ENCODE peak calls at places on chromosomes 11 and 22, in four cellular contexts. One of them, this sample, is unnamed.

GRCh38 chr11:59918987-59919589 is 19.1 kb upstream of the OOSP1 start:
- DNase-seq in fibroblast of pulmonary artery: peak
- DNase-seq in endothelial cell: peak
- DNase-seq in uterus: no peak
- DNase-seq in this sample: peak

GRCh38 chr22:49116021-49116420 is 711.7 kb downstream of the BRD1 start:
- DNase-seq in fibroblast of pulmonary artery: no peak
- DNase-seq in endothelial cell: no peak
- DNase-seq in uterus: no peak
- DNase-seq in this sample: no peak

GRCh38 chr22:17217179-17217578 is 2.1 kb downstream of the ADA2 start:
- DNase-seq in fibroblast of pulmonary artery: no peak
- DNase-seq in endothelial cell: no peak
- DNase-seq in uterus: no peak
- DNase-seq in this sample: no peak

GRCh38 chr11:128837627-128838026 is 29.5 kb downstream of the KCNJ1 start:
- DNase-seq in fibroblast of pulmonary artery: peak
- DNase-seq in endothelial cell: no peak
- DNase-seq in uterus: no peak
- DNase-seq in this sample: no peak

GRCh38 chr11:129412501-129412900 is 36.9 kb downstream of the BARX2 start:
- DNase-seq in fibroblast of pulmonary artery: no peak
- DNase-seq in endothelial cell: no peak
- DNase-seq in uterus: no peak
- DNase-seq in this sample: no peak

GRCh38 chr11:117902001-117902855 is 25.8 kb upstream of the FXYD6 start:
- DNase-seq in fibroblast of pulmonary artery: no peak
- DNase-seq in endothelial cell: no peak
- DNase-seq in uterus: peak
- DNase-seq in this sample: no peak

GRCh38 chr11:7844986-7845385 is 48.2 kb upstream of the OR5P2 start:
- DNase-seq in fibroblast of pulmonary artery: no peak
- DNase-seq in endothelial cell: no peak
- DNase-seq in uterus: no peak
- DNase-seq in this sample: no peak

GRCh38 chr11:61054927-61055562 is 47.2 kb upstream of the CD5 start:
- DNase-seq in fibroblast of pulmonary artery: no peak
- DNase-seq in endothelial cell: no peak
- DNase-seq in uterus: no peak
- DNase-seq in this sample: no peak

GRCh38 chr11:69163842-69164241 is 8.1 kb downstream of the SMIM38 start:
- DNase-seq in fibroblast of pulmonary artery: no peak
- DNase-seq in endothelial cell: no peak
- DNase-seq in uterus: no peak
- DNase-seq in this sample: no peak

GRCh38 chr11:1372660-1373059 is 17.1 kb upstream of the BRSK2 start:
- DNase-seq in fibroblast of pulmonary artery: no peak
- DNase-seq in endothelial cell: no peak
- DNase-seq in uterus: no peak
- DNase-seq in this sample: no peak

GRCh38 chr11:111069076-111069475 is 176.4 kb upstream of the POU2AF2 start:
- DNase-seq in fibroblast of pulmonary artery: peak
- DNase-seq in endothelial cell: no peak
- DNase-seq in uterus: no peak
- DNase-seq in this sample: no peak

GRCh38 chr22:41531736-41532477 is 12.4 kb downstream of the POLR3H start:
- DNase-seq in fibroblast of pulmonary artery: no peak
- DNase-seq in endothelial cell: no peak
- DNase-seq in uterus: no peak
- DNase-seq in this sample: no peak

GRCh38 chr11:14234446-14234845 is 124.5 kb downstream of the RRAS2 start:
- DNase-seq in fibroblast of pulmonary artery: no peak
- DNase-seq in endothelial cell: no peak
- DNase-seq in uterus: no peak
- DNase-seq in this sample: no peak

GRCh38 chr11:14230407-14230806 is 128.6 kb downstream of the RRAS2 start:
- DNase-seq in fibroblast of pulmonary artery: no peak
- DNase-seq in endothelial cell: no peak
- DNase-seq in uterus: no peak
- DNase-seq in this sample: no peak

GRCh38 chr11:14228356-14228755 is 130.6 kb downstream of the RRAS2 start:
- DNase-seq in fibroblast of pulmonary artery: no peak
- DNase-seq in endothelial cell: no peak
- DNase-seq in uterus: no peak
- DNase-seq in this sample: no peak

GRCh38 chr11:14232652-14233051 is 126.3 kb downstream of the RRAS2 start:
- DNase-seq in fibroblast of pulmonary artery: no peak
- DNase-seq in endothelial cell: no peak
- DNase-seq in uterus: no peak
- DNase-seq in this sample: no peak

DNA sequence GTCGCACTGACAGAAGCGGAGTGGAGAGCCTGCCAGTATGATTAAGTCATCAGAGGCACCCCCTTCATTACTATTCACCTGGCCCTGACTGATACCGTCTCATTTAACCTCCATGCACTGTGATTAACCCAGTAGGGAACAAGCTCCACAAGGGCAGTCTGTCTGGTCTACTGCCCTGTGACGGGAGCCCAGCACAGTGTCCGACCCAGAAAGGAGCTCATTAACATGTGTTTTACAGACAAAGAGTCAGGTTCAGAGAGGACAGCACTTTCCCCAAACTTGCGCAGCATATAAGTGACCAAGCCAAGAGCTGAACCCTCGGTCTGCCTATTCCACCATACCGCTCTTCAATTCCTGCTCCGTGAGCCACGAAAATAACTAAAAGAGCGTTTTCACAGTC is 129.5 kb downstream of the RRAS2 start:
- DNase-seq in fibroblast of pulmonary artery: no peak
- DNase-seq in endothelial cell: no peak
- DNase-seq in uterus: no peak
- DNase-seq in this sample: no peak
- TF ChIP-seq CTCF in fibroblast of pulmonary artery: no peak
- TF ChIP-seq CTCF in endothelial cell: no peak
- TF ChIP-seq CTCF in uterus: no peak
- TF ChIP-seq CTCF in this sample: no peak

DNA sequence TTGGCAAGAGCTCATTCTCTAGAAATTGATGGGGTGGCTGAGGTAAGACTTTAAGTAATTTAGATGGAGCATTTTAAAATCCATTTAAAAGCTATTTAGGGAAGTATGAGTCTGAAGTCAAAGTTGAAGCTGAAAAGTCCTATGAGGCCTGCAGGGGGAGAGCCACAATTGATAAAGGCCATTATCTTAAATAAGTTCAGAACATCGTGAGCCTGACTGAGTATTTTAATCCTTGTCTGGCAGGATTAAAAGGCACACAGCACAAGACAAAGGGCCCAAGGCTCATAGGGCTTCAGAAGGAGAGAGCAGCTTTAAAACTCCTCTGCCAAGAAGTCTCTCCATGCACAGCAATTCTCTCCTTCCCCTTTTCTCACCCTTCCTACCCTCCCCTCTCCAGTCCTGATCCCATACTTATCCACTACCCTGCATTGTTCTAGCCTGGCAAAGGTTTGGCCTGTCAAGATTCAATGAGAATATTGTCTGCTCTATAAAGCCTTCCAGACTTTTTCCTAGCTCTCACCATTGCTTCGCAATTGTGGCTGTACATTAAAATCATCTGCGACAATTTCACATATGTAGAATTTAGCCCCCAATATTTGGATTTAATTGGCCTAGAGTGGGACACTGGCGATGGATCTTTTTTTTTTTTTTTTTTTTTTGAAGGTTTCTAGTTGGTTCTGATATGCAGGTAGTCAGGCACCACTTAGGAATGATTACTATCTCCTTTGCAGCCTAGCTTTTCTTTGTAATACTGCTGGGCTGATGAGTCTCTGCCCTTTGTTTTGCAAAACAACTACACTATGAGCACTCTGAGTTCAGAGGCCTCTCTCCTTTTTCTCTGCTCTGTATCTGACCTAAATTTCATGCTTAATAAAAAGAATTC is 1312.8 kb downstream of the FAM181B start:
- DNase-seq in fibroblast of pulmonary artery: no peak
- DNase-seq in endothelial cell: no peak
- DNase-seq in uterus: no peak
- DNase-seq in this sample: no peak
- TF ChIP-seq CTCF in fibroblast of pulmonary artery: no peak
- TF ChIP-seq CTCF in endothelial cell: no peak
- TF ChIP-seq CTCF in uterus: no peak
- TF ChIP-seq CTCF in this sample: no peak

DNA sequence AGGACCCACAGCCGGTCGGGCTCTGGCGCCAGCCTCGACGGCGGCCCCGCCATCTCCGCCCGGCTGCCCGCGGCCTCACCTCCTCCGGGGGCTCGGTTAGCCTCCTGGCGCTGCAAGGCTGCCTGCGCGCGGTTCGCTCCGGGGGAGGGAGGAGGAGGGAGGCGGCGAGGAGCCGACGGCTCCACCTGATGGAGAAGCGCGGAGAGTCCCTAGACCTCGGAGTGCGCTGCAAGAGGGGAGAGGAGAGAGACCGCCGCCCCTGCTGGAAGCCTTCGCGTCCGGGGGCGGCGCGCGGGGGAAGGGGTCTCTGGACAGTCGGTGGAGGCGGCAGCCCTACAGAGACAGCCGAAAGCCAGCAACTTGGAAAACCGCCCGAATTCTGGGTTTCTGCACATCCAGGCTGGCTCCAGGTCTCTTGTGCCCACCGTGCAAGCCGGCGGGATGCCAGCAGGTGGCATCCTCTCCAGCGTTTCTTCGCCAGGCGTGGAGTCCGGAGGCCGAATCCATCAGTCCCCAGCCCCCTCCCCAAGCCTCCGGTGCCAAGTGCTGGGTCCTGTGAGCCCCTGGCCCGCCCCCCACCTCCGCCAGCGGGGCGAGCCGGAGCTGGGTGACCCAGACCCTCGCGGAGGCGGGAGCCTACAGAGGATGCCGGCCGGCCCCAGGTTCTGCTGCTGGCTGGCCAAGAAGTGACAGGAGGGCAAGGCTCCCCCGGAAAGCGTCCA is 2.9 kb upstream of the KIRREL3 start:
- DNase-seq in fibroblast of pulmonary artery: peak
- DNase-seq in endothelial cell: peak
- DNase-seq in uterus: no peak
- DNase-seq in this sample: peak
- TF ChIP-seq CTCF in fibroblast of pulmonary artery: no peak
- TF ChIP-seq CTCF in endothelial cell: peak
- TF ChIP-seq CTCF in uterus: no peak
- TF ChIP-seq CTCF in this sample: peak

DNA sequence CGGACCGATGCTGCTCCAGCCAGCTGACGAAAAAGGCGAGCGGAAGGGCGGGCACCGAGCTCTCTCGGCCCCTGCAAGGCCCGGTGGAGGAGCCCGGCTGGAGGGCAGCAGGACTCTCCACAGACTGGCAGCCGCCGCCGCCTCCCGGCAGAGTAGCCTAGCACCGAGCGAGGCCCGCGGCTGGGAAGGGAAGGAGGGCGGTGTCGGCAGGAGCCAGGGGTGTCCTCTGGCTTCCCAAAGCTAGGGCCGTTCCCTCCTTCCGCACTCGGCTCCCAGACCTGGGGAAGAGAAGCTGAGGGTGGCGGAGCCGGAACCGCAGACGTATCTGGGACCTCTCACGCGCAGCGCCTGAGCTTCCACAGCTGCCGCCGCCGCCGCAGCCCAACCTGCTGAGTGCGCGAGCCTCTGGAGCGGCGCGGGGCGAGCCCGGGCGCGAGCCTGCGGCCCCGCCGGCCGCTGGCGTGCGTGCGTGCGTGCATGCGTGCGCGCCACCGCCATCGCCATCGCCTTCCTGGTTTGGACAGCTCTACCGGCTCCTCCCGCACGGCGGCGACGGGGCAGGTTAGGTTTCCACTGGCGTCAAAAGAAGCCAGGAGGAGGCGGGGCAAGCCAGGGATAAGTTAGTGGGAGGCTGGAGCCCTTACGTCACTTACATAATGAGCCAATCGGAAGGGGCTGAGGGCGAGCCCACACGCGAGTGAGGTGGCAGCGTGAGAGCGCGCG is at the start of gene RAB6A:
- DNase-seq in fibroblast of pulmonary artery: peak
- DNase-seq in endothelial cell: peak
- DNase-seq in uterus: peak
- DNase-seq in this sample: peak
- TF ChIP-seq CTCF in fibroblast of pulmonary artery: peak
- TF ChIP-seq CTCF in endothelial cell: no peak
- TF ChIP-seq CTCF in uterus: peak
- TF ChIP-seq CTCF in this sample: no peak

GRCh38 chr11:3796796-3797328 is 492 bp downstream of the NUP98 start:
- DNase-seq in fibroblast of pulmonary artery: peak
- DNase-seq in endothelial cell: peak
- DNase-seq in uterus: no peak
- DNase-seq in this sample: no peak

GRCh38 chr11:3799143-3799542 is 1.8 kb upstream of the NUP98 start:
- DNase-seq in fibroblast of pulmonary artery: no peak
- DNase-seq in endothelial cell: no peak
- DNase-seq in uterus: no peak
- DNase-seq in this sample: no peak

GRCh38 chr11:3796346-3796745 is 1.0 kb downstream of the NUP98 start:
- DNase-seq in fibroblast of pulmonary artery: no peak
- DNase-seq in endothelial cell: no peak
- DNase-seq in uterus: no peak
- DNase-seq in this sample: no peak

GRCh38 chr11:3795131-3796092 is 1.9 kb downstream of the NUP98 start:
- DNase-seq in fibroblast of pulmonary artery: no peak
- DNase-seq in endothelial cell: no peak
- DNase-seq in uterus: no peak
- DNase-seq in this sample: no peak

DNA sequence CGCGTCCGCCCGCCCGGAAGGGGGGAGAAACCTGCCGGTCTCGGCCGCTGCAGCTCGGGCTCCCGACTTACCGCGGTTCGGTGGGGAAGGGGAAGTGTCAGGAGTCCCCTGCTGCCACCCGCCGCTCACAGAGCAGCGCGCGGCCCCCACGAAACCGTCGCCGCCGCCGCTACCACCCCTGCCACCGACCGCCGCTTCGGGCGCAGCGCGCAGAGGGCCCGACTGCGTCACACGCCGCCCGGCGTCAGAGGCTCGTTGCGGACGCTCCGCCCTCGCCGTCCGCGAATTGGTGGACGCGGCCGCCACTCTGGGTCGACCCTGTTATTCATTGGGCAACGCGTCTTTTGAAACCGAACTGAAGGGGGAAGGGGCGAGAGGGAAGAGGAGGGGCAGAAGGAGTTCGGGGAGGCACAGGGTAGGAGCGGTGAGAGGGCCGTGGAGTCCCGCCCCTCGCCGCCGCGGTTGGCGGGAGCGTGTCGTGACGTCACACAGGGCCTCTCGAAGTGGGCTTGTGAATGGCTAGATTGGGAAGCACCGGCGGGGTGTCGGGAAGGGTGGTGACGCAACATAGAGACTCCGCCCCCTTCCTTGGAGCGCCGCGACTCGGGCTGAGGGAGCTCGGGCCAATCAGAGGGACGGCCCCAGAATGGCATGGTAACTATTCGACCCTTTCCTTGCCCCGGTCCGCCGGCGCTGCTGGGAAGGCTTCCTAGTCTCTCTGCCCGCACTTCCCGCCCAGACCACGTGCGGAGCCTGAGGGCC is at the start of gene NUP98:
- DNase-seq in fibroblast of pulmonary artery: peak
- DNase-seq in endothelial cell: peak
- DNase-seq in uterus: peak
- DNase-seq in this sample: peak
- TF ChIP-seq CTCF in fibroblast of pulmonary artery: no peak
- TF ChIP-seq CTCF in endothelial cell: no peak
- TF ChIP-seq CTCF in uterus: peak
- TF ChIP-seq CTCF in this sample: no peak

GRCh38 chr22:22943521-22944267 is 56.1 kb downstream of the IGLL5 start:
- DNase-seq in fibroblast of pulmonary artery: no peak
- DNase-seq in endothelial cell: peak
- DNase-seq in uterus: no peak
- DNase-seq in this sample: no peak
- TF ChIP-seq CTCF in fibroblast of pulmonary artery: no peak
- TF ChIP-seq CTCF in endothelial cell: no peak
- TF ChIP-seq CTCF in uterus: no peak
- TF ChIP-seq CTCF in this sample: no peak

This sample was measured in pancreas.